ENCODE peak calls at places on chromosomes 2 and 18, in ten cellular contexts. One of them, this sample, is unnamed.
A peak's percentile ranks its signal among the peaks of the same experiment; 100 is the strongest.

GRCh38 chr2:117960231-117960630 is 53.6 kb downstream of the CCDC93 start:
- DNase-seq in activated CD4-positive, alpha-beta memory T cell treated with anti-CD3 and anti-CD28 coated beads, Interleukin-2, amount 10 ng/mL, durations not matched to agents 7 days and 5 days: no peak
- DNase-seq in GM03348: no peak
- DNase-seq in left cardiac atrium: no peak
- DNase-seq in heart left ventricle: no peak
- DNase-seq in stimulated activated CD4-positive, alpha-beta T cell treated with anti-CD3 and anti-CD28 coated beads, Interleukin-4, amount 100 ng/mL, for 48 hours: no peak
- DNase-seq in MG63: no peak
- DNase-seq in AG04450: no peak
- DNase-seq in choroid plexus epithelial cell: peak; percentile 70
- DNase-seq in hippocampal formation: no peak
- DNase-seq in this sample: no peak

GRCh38 chr18:31687016-31687415 is 2.6 kb upstream of the B4GALT6 start:
- DNase-seq in activated CD4-positive, alpha-beta memory T cell treated with anti-CD3 and anti-CD28 coated beads, Interleukin-2, amount 10 ng/mL, durations not matched to agents 7 days and 5 days: no peak
- DNase-seq in GM03348: no peak
- DNase-seq in left cardiac atrium: no peak
- DNase-seq in heart left ventricle: no peak
- DNase-seq in stimulated activated CD4-positive, alpha-beta T cell treated with anti-CD3 and anti-CD28 coated beads, Interleukin-4, amount 100 ng/mL, for 48 hours: no peak
- DNase-seq in MG63: no peak
- DNase-seq in AG04450: no peak
- DNase-seq in choroid plexus epithelial cell: no peak
- DNase-seq in hippocampal formation: no peak
- DNase-seq in this sample: no peak

GRCh38 chr2:101655941-101656422 is 41.5 kb upstream of the MAP4K4 start:
- DNase-seq in activated CD4-positive, alpha-beta memory T cell treated with anti-CD3 and anti-CD28 coated beads, Interleukin-2, amount 10 ng/mL, durations not matched to agents 7 days and 5 days: no peak
- DNase-seq in GM03348: peak; percentile 59
- DNase-seq in left cardiac atrium: no peak
- DNase-seq in heart left ventricle: no peak
- DNase-seq in stimulated activated CD4-positive, alpha-beta T cell treated with anti-CD3 and anti-CD28 coated beads, Interleukin-4, amount 100 ng/mL, for 48 hours: no peak
- DNase-seq in MG63: peak; percentile 81
- DNase-seq in AG04450: peak; percentile 45
- DNase-seq in choroid plexus epithelial cell: peak; percentile 21
- DNase-seq in hippocampal formation: no peak
- DNase-seq in this sample: peak; percentile 41

GRCh38 chr18:45670281-45670962 is 53.6 kb upstream of the SLC14A1 start:
- DNase-seq in activated CD4-positive, alpha-beta memory T cell treated with anti-CD3 and anti-CD28 coated beads, Interleukin-2, amount 10 ng/mL, durations not matched to agents 7 days and 5 days: peak; percentile 59
- DNase-seq in GM03348: no peak
- DNase-seq in left cardiac atrium: peak; percentile 45
- DNase-seq in heart left ventricle: no peak
- DNase-seq in stimulated activated CD4-positive, alpha-beta T cell treated with anti-CD3 and anti-CD28 coated beads, Interleukin-4, amount 100 ng/mL, for 48 hours: no peak
- DNase-seq in MG63: peak; percentile 79
- DNase-seq in AG04450: no peak
- DNase-seq in choroid plexus epithelial cell: peak; percentile 40
- DNase-seq in hippocampal formation: no peak
- DNase-seq in this sample: no peak

GRCh38 chr2:122886479-122887130 is 1131.2 kb downstream of the TSN start:
- DNase-seq in activated CD4-positive, alpha-beta memory T cell treated with anti-CD3 and anti-CD28 coated beads, Interleukin-2, amount 10 ng/mL, durations not matched to agents 7 days and 5 days: no peak
- DNase-seq in GM03348: no peak
- DNase-seq in left cardiac atrium: no peak
- DNase-seq in heart left ventricle: no peak
- DNase-seq in stimulated activated CD4-positive, alpha-beta T cell treated with anti-CD3 and anti-CD28 coated beads, Interleukin-4, amount 100 ng/mL, for 48 hours: no peak
- DNase-seq in MG63: no peak
- DNase-seq in AG04450: no peak
- DNase-seq in choroid plexus epithelial cell: no peak
- DNase-seq in hippocampal formation: no peak
- DNase-seq in this sample: no peak

GRCh38 chr2:55530539-55531081 is 11.1 kb downstream of the CFAP36 start:
- DNase-seq in activated CD4-positive, alpha-beta memory T cell treated with anti-CD3 and anti-CD28 coated beads, Interleukin-2, amount 10 ng/mL, durations not matched to agents 7 days and 5 days: peak; percentile 20
- DNase-seq in GM03348: no peak
- DNase-seq in left cardiac atrium: no peak
- DNase-seq in heart left ventricle: no peak
- DNase-seq in stimulated activated CD4-positive, alpha-beta T cell treated with anti-CD3 and anti-CD28 coated beads, Interleukin-4, amount 100 ng/mL, for 48 hours: no peak
- DNase-seq in MG63: no peak
- DNase-seq in AG04450: no peak
- DNase-seq in choroid plexus epithelial cell: no peak
- DNase-seq in hippocampal formation: no peak
- DNase-seq in this sample: no peak

GRCh38 chr2:228181098-228182019 is at the start of gene SPHKAP:
- DNase-seq in activated CD4-positive, alpha-beta memory T cell treated with anti-CD3 and anti-CD28 coated beads, Interleukin-2, amount 10 ng/mL, durations not matched to agents 7 days and 5 days: no peak
- DNase-seq in GM03348: peak; percentile 4
- DNase-seq in left cardiac atrium: peak; percentile 24
- DNase-seq in heart left ventricle: peak; percentile 57
- DNase-seq in stimulated activated CD4-positive, alpha-beta T cell treated with anti-CD3 and anti-CD28 coated beads, Interleukin-4, amount 100 ng/mL, for 48 hours: no peak
- DNase-seq in MG63: peak; percentile 15
- DNase-seq in AG04450: no peak
- DNase-seq in choroid plexus epithelial cell: no peak
- DNase-seq in hippocampal formation: peak; percentile 4
- DNase-seq in this sample: no peak

GRCh38 chr2:234451852-234452625 is 44.8 kb downstream of the ARL4C start:
- DNase-seq in activated CD4-positive, alpha-beta memory T cell treated with anti-CD3 and anti-CD28 coated beads, Interleukin-2, amount 10 ng/mL, durations not matched to agents 7 days and 5 days: no peak
- DNase-seq in GM03348: peak; percentile 88
- DNase-seq in left cardiac atrium: no peak
- DNase-seq in heart left ventricle: no peak
- DNase-seq in stimulated activated CD4-positive, alpha-beta T cell treated with anti-CD3 and anti-CD28 coated beads, Interleukin-4, amount 100 ng/mL, for 48 hours: no peak
- DNase-seq in MG63: no peak
- DNase-seq in AG04450: peak; percentile 87
- DNase-seq in choroid plexus epithelial cell: peak; percentile 96
- DNase-seq in hippocampal formation: no peak
- DNase-seq in this sample: peak; percentile 64

GRCh38 chr2:31075936-31076590 is 62.2 kb downstream of the GALNT14 start:
- DNase-seq in activated CD4-positive, alpha-beta memory T cell treated with anti-CD3 and anti-CD28 coated beads, Interleukin-2, amount 10 ng/mL, durations not matched to agents 7 days and 5 days: no peak
- DNase-seq in GM03348: no peak
- DNase-seq in left cardiac atrium: no peak
- DNase-seq in heart left ventricle: no peak
- DNase-seq in stimulated activated CD4-positive, alpha-beta T cell treated with anti-CD3 and anti-CD28 coated beads, Interleukin-4, amount 100 ng/mL, for 48 hours: no peak
- DNase-seq in MG63: no peak
- DNase-seq in AG04450: no peak
- DNase-seq in choroid plexus epithelial cell: peak; percentile 5
- DNase-seq in hippocampal formation: no peak
- DNase-seq in this sample: no peak

GRCh38 chr2:6694555-6694954 is 171.2 kb downstream of the CMPK2 start:
- DNase-seq in activated CD4-positive, alpha-beta memory T cell treated with anti-CD3 and anti-CD28 coated beads, Interleukin-2, amount 10 ng/mL, durations not matched to agents 7 days and 5 days: no peak
- DNase-seq in GM03348: no peak
- DNase-seq in left cardiac atrium: no peak
- DNase-seq in heart left ventricle: peak; percentile 20
- DNase-seq in stimulated activated CD4-positive, alpha-beta T cell treated with anti-CD3 and anti-CD28 coated beads, Interleukin-4, amount 100 ng/mL, for 48 hours: no peak
- DNase-seq in MG63: no peak
- DNase-seq in AG04450: no peak
- DNase-seq in choroid plexus epithelial cell: peak; percentile 8
- DNase-seq in hippocampal formation: no peak
- DNase-seq in this sample: peak; percentile 69

GRCh38 chr2:239667431-239667985 is 266.7 kb upstream of the HDAC4 start:
- DNase-seq in activated CD4-positive, alpha-beta memory T cell treated with anti-CD3 and anti-CD28 coated beads, Interleukin-2, amount 10 ng/mL, durations not matched to agents 7 days and 5 days: no peak
- DNase-seq in GM03348: no peak
- DNase-seq in left cardiac atrium: no peak
- DNase-seq in heart left ventricle: no peak
- DNase-seq in stimulated activated CD4-positive, alpha-beta T cell treated with anti-CD3 and anti-CD28 coated beads, Interleukin-4, amount 100 ng/mL, for 48 hours: no peak
- DNase-seq in MG63: no peak
- DNase-seq in AG04450: no peak
- DNase-seq in choroid plexus epithelial cell: no peak
- DNase-seq in hippocampal formation: no peak
- DNase-seq in this sample: no peak

GRCh38 chr2:38835015-38835601 is 40.6 kb downstream of the DHX57 start:
- DNase-seq in activated CD4-positive, alpha-beta memory T cell treated with anti-CD3 and anti-CD28 coated beads, Interleukin-2, amount 10 ng/mL, durations not matched to agents 7 days and 5 days: no peak
- DNase-seq in GM03348: peak; percentile 17
- DNase-seq in left cardiac atrium: no peak
- DNase-seq in heart left ventricle: no peak
- DNase-seq in stimulated activated CD4-positive, alpha-beta T cell treated with anti-CD3 and anti-CD28 coated beads, Interleukin-4, amount 100 ng/mL, for 48 hours: no peak
- DNase-seq in MG63: no peak
- DNase-seq in AG04450: no peak
- DNase-seq in choroid plexus epithelial cell: peak; percentile 54
- DNase-seq in hippocampal formation: no peak
- DNase-seq in this sample: no peak

GRCh38 chr2:25324905-25325592 is 16.7 kb downstream of the DNMT3A start:
- DNase-seq in activated CD4-positive, alpha-beta memory T cell treated with anti-CD3 and anti-CD28 coated beads, Interleukin-2, amount 10 ng/mL, durations not matched to agents 7 days and 5 days: no peak
- DNase-seq in GM03348: no peak
- DNase-seq in left cardiac atrium: peak; percentile 63
- DNase-seq in heart left ventricle: peak; percentile 45
- DNase-seq in stimulated activated CD4-positive, alpha-beta T cell treated with anti-CD3 and anti-CD28 coated beads, Interleukin-4, amount 100 ng/mL, for 48 hours: no peak
- DNase-seq in MG63: no peak
- DNase-seq in AG04450: no peak
- DNase-seq in choroid plexus epithelial cell: no peak
- DNase-seq in hippocampal formation: no peak
- DNase-seq in this sample: no peak

GRCh38 chr2:118371500-118371899 is 283.2 kb downstream of the INSIG2 start:
- DNase-seq in activated CD4-positive, alpha-beta memory T cell treated with anti-CD3 and anti-CD28 coated beads, Interleukin-2, amount 10 ng/mL, durations not matched to agents 7 days and 5 days: no peak
- DNase-seq in GM03348: peak; percentile 80
- DNase-seq in left cardiac atrium: no peak
- DNase-seq in heart left ventricle: no peak
- DNase-seq in stimulated activated CD4-positive, alpha-beta T cell treated with anti-CD3 and anti-CD28 coated beads, Interleukin-4, amount 100 ng/mL, for 48 hours: no peak
- DNase-seq in MG63: peak; percentile 43
- DNase-seq in AG04450: peak; percentile 13
- DNase-seq in choroid plexus epithelial cell: peak; percentile 51
- DNase-seq in hippocampal formation: peak; percentile 0
- DNase-seq in this sample: no peak

GRCh38 chr18:44602380-44602779 is 78.3 kb upstream of the SETBP1 start:
- DNase-seq in activated CD4-positive, alpha-beta memory T cell treated with anti-CD3 and anti-CD28 coated beads, Interleukin-2, amount 10 ng/mL, durations not matched to agents 7 days and 5 days: no peak
- DNase-seq in GM03348: peak; percentile 18
- DNase-seq in left cardiac atrium: no peak
- DNase-seq in heart left ventricle: no peak
- DNase-seq in stimulated activated CD4-positive, alpha-beta T cell treated with anti-CD3 and anti-CD28 coated beads, Interleukin-4, amount 100 ng/mL, for 48 hours: no peak
- DNase-seq in MG63: no peak
- DNase-seq in AG04450: no peak
- DNase-seq in choroid plexus epithelial cell: peak; percentile 94
- DNase-seq in hippocampal formation: no peak
- DNase-seq in this sample: peak; percentile 84

GRCh38 chr2:46943881-46944798 is 28.5 kb upstream of the MCFD2 start:
- DNase-seq in activated CD4-positive, alpha-beta memory T cell treated with anti-CD3 and anti-CD28 coated beads, Interleukin-2, amount 10 ng/mL, durations not matched to agents 7 days and 5 days: peak; percentile 71
- DNase-seq in GM03348: no peak
- DNase-seq in left cardiac atrium: no peak
- DNase-seq in heart left ventricle: no peak
- DNase-seq in stimulated activated CD4-positive, alpha-beta T cell treated with anti-CD3 and anti-CD28 coated beads, Interleukin-4, amount 100 ng/mL, for 48 hours: peak; percentile 50
- DNase-seq in MG63: no peak
- DNase-seq in AG04450: no peak
- DNase-seq in choroid plexus epithelial cell: peak; percentile 54
- DNase-seq in hippocampal formation: no peak
- DNase-seq in this sample: no peak

GRCh38 chr2:182784777-182785176 is 68.7 kb downstream of the DNAJC10 start:
- DNase-seq in activated CD4-positive, alpha-beta memory T cell treated with anti-CD3 and anti-CD28 coated beads, Interleukin-2, amount 10 ng/mL, durations not matched to agents 7 days and 5 days: no peak
- DNase-seq in GM03348: peak; percentile 33
- DNase-seq in left cardiac atrium: no peak
- DNase-seq in heart left ventricle: no peak
- DNase-seq in stimulated activated CD4-positive, alpha-beta T cell treated with anti-CD3 and anti-CD28 coated beads, Interleukin-4, amount 100 ng/mL, for 48 hours: no peak
- DNase-seq in MG63: no peak
- DNase-seq in AG04450: no peak
- DNase-seq in choroid plexus epithelial cell: peak; percentile 82
- DNase-seq in hippocampal formation: no peak
- DNase-seq in this sample: peak; percentile 51

GRCh38 chr2:8059255-8059654 is 622.6 kb upstream of the ID2 start:
- DNase-seq in activated CD4-positive, alpha-beta memory T cell treated with anti-CD3 and anti-CD28 coated beads, Interleukin-2, amount 10 ng/mL, durations not matched to agents 7 days and 5 days: no peak
- DNase-seq in GM03348: no peak
- DNase-seq in left cardiac atrium: no peak
- DNase-seq in heart left ventricle: no peak
- DNase-seq in stimulated activated CD4-positive, alpha-beta T cell treated with anti-CD3 and anti-CD28 coated beads, Interleukin-4, amount 100 ng/mL, for 48 hours: no peak
- DNase-seq in MG63: no peak
- DNase-seq in AG04450: no peak
- DNase-seq in choroid plexus epithelial cell: no peak
- DNase-seq in hippocampal formation: no peak
- DNase-seq in this sample: no peak

GRCh38 chr18:45627204-45627526 is 11.9 kb downstream of the SLC14A2 start:
- DNase-seq in activated CD4-positive, alpha-beta memory T cell treated with anti-CD3 and anti-CD28 coated beads, Interleukin-2, amount 10 ng/mL, durations not matched to agents 7 days and 5 days: no peak
- DNase-seq in GM03348: no peak
- DNase-seq in left cardiac atrium: no peak
- DNase-seq in heart left ventricle: no peak
- DNase-seq in stimulated activated CD4-positive, alpha-beta T cell treated with anti-CD3 and anti-CD28 coated beads, Interleukin-4, amount 100 ng/mL, for 48 hours: no peak
- DNase-seq in MG63: no peak
- DNase-seq in AG04450: no peak
- DNase-seq in choroid plexus epithelial cell: no peak
- DNase-seq in hippocampal formation: no peak
- DNase-seq in this sample: no peak

GRCh38 chr2:109242222-109242653 is 113.2 kb downstream of the SH3RF3 start:
- DNase-seq in activated CD4-positive, alpha-beta memory T cell treated with anti-CD3 and anti-CD28 coated beads, Interleukin-2, amount 10 ng/mL, durations not matched to agents 7 days and 5 days: no peak
- DNase-seq in GM03348: no peak
- DNase-seq in left cardiac atrium: peak; percentile 43
- DNase-seq in heart left ventricle: no peak
- DNase-seq in stimulated activated CD4-positive, alpha-beta T cell treated with anti-CD3 and anti-CD28 coated beads, Interleukin-4, amount 100 ng/mL, for 48 hours: no peak
- DNase-seq in MG63: no peak
- DNase-seq in AG04450: no peak
- DNase-seq in choroid plexus epithelial cell: no peak
- DNase-seq in hippocampal formation: no peak
- DNase-seq in this sample: no peak

GRCh38 chr2:10030311-10030736 is 13.0 kb upstream of the KLF11 start:
- DNase-seq in activated CD4-positive, alpha-beta memory T cell treated with anti-CD3 and anti-CD28 coated beads, Interleukin-2, amount 10 ng/mL, durations not matched to agents 7 days and 5 days: no peak
- DNase-seq in GM03348: no peak
- DNase-seq in left cardiac atrium: no peak
- DNase-seq in heart left ventricle: no peak
- DNase-seq in stimulated activated CD4-positive, alpha-beta T cell treated with anti-CD3 and anti-CD28 coated beads, Interleukin-4, amount 100 ng/mL, for 48 hours: no peak
- DNase-seq in MG63: no peak
- DNase-seq in AG04450: no peak
- DNase-seq in choroid plexus epithelial cell: no peak
- DNase-seq in hippocampal formation: no peak
- DNase-seq in this sample: no peak

GRCh38 chr2:191917430-191917881 is 70.6 kb upstream of the CAVIN2 start:
- DNase-seq in activated CD4-positive, alpha-beta memory T cell treated with anti-CD3 and anti-CD28 coated beads, Interleukin-2, amount 10 ng/mL, durations not matched to agents 7 days and 5 days: no peak
- DNase-seq in GM03348: no peak
- DNase-seq in left cardiac atrium: no peak
- DNase-seq in heart left ventricle: no peak
- DNase-seq in stimulated activated CD4-positive, alpha-beta T cell treated with anti-CD3 and anti-CD28 coated beads, Interleukin-4, amount 100 ng/mL, for 48 hours: no peak
- DNase-seq in MG63: no peak
- DNase-seq in AG04450: no peak
- DNase-seq in choroid plexus epithelial cell: no peak
- DNase-seq in hippocampal formation: no peak
- DNase-seq in this sample: no peak

GRCh38 chr2:233905945-233906344 is 11.2 kb upstream of the TRPM8 start:
- DNase-seq in activated CD4-positive, alpha-beta memory T cell treated with anti-CD3 and anti-CD28 coated beads, Interleukin-2, amount 10 ng/mL, durations not matched to agents 7 days and 5 days: no peak
- DNase-seq in GM03348: no peak
- DNase-seq in left cardiac atrium: no peak
- DNase-seq in heart left ventricle: no peak
- DNase-seq in stimulated activated CD4-positive, alpha-beta T cell treated with anti-CD3 and anti-CD28 coated beads, Interleukin-4, amount 100 ng/mL, for 48 hours: no peak
- DNase-seq in MG63: no peak
- DNase-seq in AG04450: no peak
- DNase-seq in choroid plexus epithelial cell: no peak
- DNase-seq in hippocampal formation: no peak
- DNase-seq in this sample: no peak

GRCh38 chr18:48861181-48861715 is 89.5 kb downstream of the SMAD7 start:
- DNase-seq in activated CD4-positive, alpha-beta memory T cell treated with anti-CD3 and anti-CD28 coated beads, Interleukin-2, amount 10 ng/mL, durations not matched to agents 7 days and 5 days: no peak
- DNase-seq in GM03348: no peak
- DNase-seq in left cardiac atrium: peak; percentile 26
- DNase-seq in heart left ventricle: no peak
- DNase-seq in stimulated activated CD4-positive, alpha-beta T cell treated with anti-CD3 and anti-CD28 coated beads, Interleukin-4, amount 100 ng/mL, for 48 hours: no peak
- DNase-seq in MG63: no peak
- DNase-seq in AG04450: no peak
- DNase-seq in choroid plexus epithelial cell: no peak
- DNase-seq in hippocampal formation: no peak
- DNase-seq in this sample: no peak

GRCh38 chr2:238239552-238239871 is 326 bp downstream of the HES6 start:
- DNase-seq in activated CD4-positive, alpha-beta memory T cell treated with anti-CD3 and anti-CD28 coated beads, Interleukin-2, amount 10 ng/mL, durations not matched to agents 7 days and 5 days: no peak
- DNase-seq in GM03348: peak; percentile 54
- DNase-seq in left cardiac atrium: peak; percentile 47
- DNase-seq in heart left ventricle: no peak
- DNase-seq in stimulated activated CD4-positive, alpha-beta T cell treated with anti-CD3 and anti-CD28 coated beads, Interleukin-4, amount 100 ng/mL, for 48 hours: no peak
- DNase-seq in MG63: peak; percentile 29
- DNase-seq in AG04450: no peak
- DNase-seq in choroid plexus epithelial cell: no peak
- DNase-seq in hippocampal formation: no peak
- DNase-seq in this sample: no peak

GRCh38 chr2:230170532-230170931 is 49.3 kb downstream of the SP110 start:
- DNase-seq in activated CD4-positive, alpha-beta memory T cell treated with anti-CD3 and anti-CD28 coated beads, Interleukin-2, amount 10 ng/mL, durations not matched to agents 7 days and 5 days: no peak
- DNase-seq in GM03348: no peak
- DNase-seq in left cardiac atrium: no peak
- DNase-seq in heart left ventricle: peak; percentile 21
- DNase-seq in stimulated activated CD4-positive, alpha-beta T cell treated with anti-CD3 and anti-CD28 coated beads, Interleukin-4, amount 100 ng/mL, for 48 hours: no peak
- DNase-seq in MG63: no peak
- DNase-seq in AG04450: no peak
- DNase-seq in choroid plexus epithelial cell: peak; percentile 18
- DNase-seq in hippocampal formation: no peak
- DNase-seq in this sample: no peak

This sample was measured in astrocyte of the cerebellum.